ENCODE peak calls at places on chromosomes 4 and X, in six cellular contexts. J, R, B, C, M and O are unnamed samples. For H3K9me3 and H3K4me1, the result is how much of the 10 kb centered on the place peaks cover.

GRCh38 chr4:122832732-122833131 is 6.1 kb downstream of the FGF2 start:
- DNase-seq in C (no peak), J (no peak), B (no peak), M (no peak), R (no peak), O (no peak)

GRCh38 chr4:27178066-27178465 is 317.4 kb downstream of the STIM2 start:
- DNase-seq in M (no peak), B (no peak), C (peak), R (no peak), J (no peak), O (no peak)

GRCh38 chr4:7421356-7422097 is 13.2 kb downstream of the PSAPL1 start:
- DNase-seq in R (peak), C (no peak), J (peak), B (no peak), M (peak), O (peak)

GRCh38 chr4:140151700-140152014 is 2.3 kb downstream of the MAML3 start:
- DNase-seq in J (peak), R (peak), C (peak), M (peak), B (peak), O (peak)

GRCh38 chr4:2827071-2827873 is 16.4 kb upstream of the ADD1 start:
- DNase-seq in M (no peak), B (no peak), C (no peak), J (no peak), R (no peak), O (no peak)

GRCh38 chr4:1967512-1968149 is 41.1 kb downstream of the NELFA start:
- DNase-seq in C (no peak), R (peak), M (no peak), J (no peak), B (no peak), O (no peak)

GRCh38 chrX:24243692-24244091 is 70.2 kb downstream of the SUPT20HL2 start:
- DNase-seq in B (no peak), R (no peak), M (no peak), C (no peak), J (no peak), O (no peak)

GRCh38 chr4:99845179-99845578 is 28.6 kb downstream of the DAPP1 start:
- DNase-seq in M (no peak), C (no peak), R (no peak), J (no peak), B (no peak), O (no peak)

GRCh38 chr4:174808836-174809235 is 20.2 kb downstream of the GLRA3 start:
- DNase-seq in M (no peak), R (no peak), B (no peak), C (no peak), J (no peak), O (no peak)

GRCh38 chrX:153981771-153982533 is 9.4 kb downstream of the TMEM187 start:
- DNase-seq in C (no peak), R (peak), J (no peak), B (peak), M (no peak), O (no peak)

GRCh38 chr4:152187693-152188092 is 348.2 kb downstream of the FBXW7 start:
- DNase-seq in R (no peak), C (no peak), J (no peak), B (no peak), M (no peak), O (no peak)

GRCh38 chr4:186161138-186161537 is 30.2 kb upstream of the CYP4V2 start:
- DNase-seq in J (no peak), C (no peak), M (no peak), R (no peak), B (no peak), O (no peak)

GRCh38 chrX:32530802-32531403 is 680.4 kb downstream of the DMD start:
- DNase-seq in M (no peak), J (no peak), C (peak), B (no peak), R (no peak), O (no peak)

GRCh38 chr4:24750106-24750505 is 45.3 kb upstream of the SOD3 start:
- DNase-seq in C (no peak), J (no peak), B (no peak), R (no peak), M (no peak), O (no peak)

GRCh38 chr4:40482985-40483647 is 146.5 kb downstream of the RBM47 start:
- DNase-seq in J (no peak), C (peak), R (no peak), B (no peak), M (no peak), O (no peak)

GRCh38 chr4:139607302-139608060 is 51.5 kb upstream of the SETD7 start:
- DNase-seq in R (no peak), B (no peak), J (no peak), M (no peak), C (no peak), O (no peak)

GRCh38 chr4:14111730-14112171 is 484.2 kb upstream of the BOD1L1 start:
- DNase-seq in B (no peak), R (no peak), J (no peak), M (no peak), C (no peak), O (no peak)

GRCh38 chr4:48858130-48858529 is 27.2 kb downstream of the OCIAD1 start:
- DNase-seq in C (no peak), M (no peak), B (no peak), R (no peak), J (no peak), O (no peak)

GRCh38 chr4:170007113-170007512 is 19.1 kb downstream of the MFAP3L start:
- DNase-seq in R (no peak), J (no peak), M (no peak), B (no peak), C (no peak), O (no peak)

GRCh38 chr4:145882594-145882993 is 56.0 kb downstream of the ZNF827 start:
- DNase-seq in J (no peak), B (no peak), R (no peak), C (no peak), M (no peak), O (no peak)

GRCh38 chr4:78689700-78690318 is 86.3 kb upstream of the BMP2K start:
- DNase-seq in C (no peak), B (no peak), J (no peak), M (no peak), R (no peak), O (no peak)

GRCh38 chrX:55167124-55167523 is 53.0 kb upstream of the PAGE5 start:
- DNase-seq in R (no peak), J (no peak), B (no peak), C (no peak), M (no peak), O (no peak)

GRCh38 chr4:36502350-36502749 is 220.9 kb downstream of the DTHD1 start:
- DNase-seq in C (no peak), J (no peak), R (no peak), M (no peak), B (no peak), O (no peak)

GRCh38 chrX:139170526-139171173 is 359.9 kb upstream of the F9 start:
- DNase-seq in M (no peak), B (no peak), C (no peak), R (no peak), J (no peak), O (no peak)

GRCh38 chrX:80335062-80335830 is 85.0 kb upstream of the TENT5D start:
- DNase-seq in M (peak), B (peak), C (peak), R (peak), J (no peak), O (no peak)

GRCh38 chrX:14802943-14803710 is 69.7 kb downstream of the FANCB start:
- DNase-seq in B (no peak), C (no peak), J (no peak), M (no peak), R (no peak), O (no peak)

GRCh38 chr4:71867598-71867997 is 83.7 kb upstream of the GC start:
- DNase-seq in M (no peak), R (no peak), J (no peak), B (no peak), C (no peak), O (no peak)
- H3K9me3 ChIP-seq in M (under half), R (under half), J (under half), B (under half), C (under half), O (under half)

GRCh38 chr4:25861951-25862410 is 807 bp downstream of the SEL1L3 start:
- DNase-seq in C (no peak), J (no peak), M (no peak), R (no peak), B (peak), O (no peak)
- H3K4me1 ChIP-seq in C (under half), J (under half), M (half or more), R (under half), B (under half), O (under half)

GRCh38 chr4:5964030-5964429 is 54.2 kb downstream of the C4orf50 start:
- DNase-seq in J (no peak), R (no peak), M (no peak), B (no peak), C (no peak), O (no peak)

GRCh38 chr4:5962416-5962815 is 55.8 kb downstream of the C4orf50 start:
- DNase-seq in B (no peak), R (peak), C (no peak), M (no peak), J (no peak), O (no peak)

GRCh38 chr4:5965225-5965624 is 53.0 kb downstream of the C4orf50 start:
- DNase-seq in B (no peak), C (no peak), R (peak), J (no peak), M (no peak), O (no peak)

GRCh38 chr4:5960197-5960880 is 57.9 kb downstream of the C4orf50 start:
- DNase-seq in C (no peak), R (peak), J (no peak), B (no peak), M (peak), O (peak)

GRCh38 chr4:5963611-5964010 is 54.6 kb downstream of the C4orf50 start:
- DNase-seq in J (no peak), B (no peak), R (peak), M (no peak), C (no peak), O (no peak)
- TF ChIP-seq CTCF in J (no peak), B (no peak), R (no peak), M (no peak), C (no peak), O (no peak)

GRCh38 chrX:83019258-83019657 is 488.8 kb upstream of the POU3F4 start:
- DNase-seq in C (no peak), M (no peak), B (no peak), J (no peak), R (no peak), O (no peak)

GRCh38 chrX:83022020-83022419 is 486.1 kb upstream of the POU3F4 start:
- DNase-seq in R (no peak), C (no peak), J (no peak), M (no peak), B (no peak), O (no peak)
- H3K9me3 ChIP-seq in R (under half), C (under half), J (under half), M (under half), B (under half), O (under half)

GRCh38 chr4:60743654-60744053 is 456.5 kb upstream of the ADGRL3 start:
- DNase-seq in J (no peak), B (no peak), R (no peak), M (no peak), C (no peak), O (no peak)
- H3K4me1 ChIP-seq in J (under half), B (under half), R (under half), M (under half), C (under half), O (under half)